ENCODE peak calls at places on chromosome 22, in eight cellular contexts. I, A, E, N, K, Q, P and G are unnamed samples. For H3K27me3, the result is how much of the 10 kb centered on the place peaks cover.

GRCh38 chr22:24483966-24484545 is 11.1 kb upstream of the UPB1 start:
- DNase-seq in A (no peak), P (no peak), Q (no peak), I (no peak), N (no peak), K (no peak), E (no peak), G (no peak)

GRCh38 chr22:25448435-25449051 is 115.9 kb upstream of the GRK3 start:
- DNase-seq in A (peak), E (no peak), P (peak), I (no peak), N (peak), Q (peak), K (no peak), G (no peak)

GRCh38 chr22:29883045-29883830 is at the start of gene MTMR3:
- DNase-seq in Q (peak), A (peak), K (peak), P (peak), E (peak), N (peak), I (peak), G (peak)

GRCh38 chr22:18070556-18071306 is 7.1 kb upstream of the PEX26 start:
- DNase-seq in P (no peak), N (peak), E (no peak), I (no peak), K (no peak), Q (no peak), A (no peak), G (no peak)

GRCh38 chr22:39309364-39309861 is 10.0 kb downstream of the RPL3 start:
- DNase-seq in K (no peak), I (no peak), Q (peak), N (peak), P (no peak), A (peak), E (no peak), G (no peak)

GRCh38 chr22:50684986-50685385 is 12.4 kb downstream of the SHANK3 start:
- DNase-seq in K (no peak), A (no peak), N (no peak), P (no peak), I (no peak), E (peak), Q (peak), G (peak)

GRCh38 chr22:28841111-28841510 is 40.7 kb upstream of the XBP1 start:
- DNase-seq in E (no peak), K (no peak), N (no peak), A (peak), P (no peak), Q (no peak), I (no peak), G (no peak)

GRCh38 chr22:50595189-50595588 is 5.4 kb upstream of the MAPK8IP2 start:
- DNase-seq in Q (no peak), E (no peak), N (no peak), I (no peak), K (no peak), P (no peak), A (no peak), G (no peak)

GRCh38 chr22:34877506-34877905 is 188.5 kb upstream of the ISX start:
- DNase-seq in Q (no peak), K (no peak), P (no peak), E (no peak), I (no peak), N (no peak), A (no peak), G (no peak)

GRCh38 chr22:45164217-45165123 is 745 bp downstream of the NUP50 start:
- DNase-seq in Q (peak), K (no peak), A (peak), E (peak), N (peak), I (peak), P (peak), G (peak)

GRCh38 chr22:17381237-17381913 is 12.1 kb downstream of the CECR2 start:
- DNase-seq in E (no peak), P (no peak), I (no peak), N (peak), A (no peak), K (no peak), Q (no peak), G (no peak)

GRCh38 chr22:35620624-35621245 is 3.6 kb upstream of the MB start:
- DNase-seq in P (no peak), A (peak), N (peak), Q (no peak), K (no peak), E (no peak), I (no peak), G (no peak)

GRCh38 chr22:50700387-50701075 is 27.9 kb downstream of the SHANK3 start:
- DNase-seq in Q (peak), K (no peak), I (peak), P (no peak), E (no peak), N (no peak), A (no peak), G (peak)

GRCh38 chr22:31229402-31230140 is 17.5 kb downstream of the LIMK2 start:
- DNase-seq in N (peak), P (peak), I (no peak), E (peak), A (peak), K (peak), Q (no peak), G (no peak)

GRCh38 chr22:18968011-18968749 is 32.1 kb upstream of the PRODH start:
- DNase-seq in K (no peak), N (peak), I (peak), Q (peak), A (peak), P (no peak), E (peak), G (peak)

GRCh38 chr22:35554297-35554845 is 13.7 kb downstream of the RASD2 start:
- DNase-seq in A (no peak), E (no peak), I (no peak), N (no peak), P (no peak), K (no peak), Q (no peak), G (no peak)

GRCh38 chr22:27791494-27792241 is 9.9 kb downstream of the MN1 start:
- DNase-seq in I (no peak), P (peak), A (no peak), E (no peak), N (no peak), K (no peak), Q (no peak), G (no peak)

GRCh38 chr22:39985383-39986045 is 9.2 kb upstream of the FAM83F start:
- DNase-seq in P (no peak), K (no peak), E (no peak), I (no peak), A (no peak), N (no peak), Q (no peak), G (no peak)

GRCh38 chr22:45254789-45255261 is 14.1 kb upstream of the KIAA0930 start:
- DNase-seq in A (no peak), I (no peak), K (no peak), E (no peak), Q (no peak), N (no peak), P (no peak), G (no peak)

GRCh38 chr22:35010543-35010942 is 55.4 kb upstream of the ISX start:
- DNase-seq in E (no peak), N (no peak), A (no peak), Q (no peak), P (no peak), K (no peak), I (no peak), G (no peak)

GRCh38 chr22:18070041-18070440 is 7.7 kb upstream of the PEX26 start:
- DNase-seq in E (no peak), Q (no peak), K (no peak), A (no peak), N (no peak), I (no peak), P (no peak), G (no peak)

GRCh38 chr22:35552186-35552842 is 11.7 kb downstream of the RASD2 start:
- DNase-seq in Q (peak), P (no peak), K (no peak), N (peak), E (no peak), A (peak), I (no peak), G (no peak)

GRCh38 chr22:19882446-19883381 is 28.0 kb upstream of the GNB1L start:
- DNase-seq in K (no peak), Q (peak), E (no peak), A (no peak), I (peak), N (no peak), P (peak), G (peak)

GRCh38 chr22:20953668-20954500 is 13.2 kb upstream of the AIFM3 start:
- DNase-seq in Q (no peak), P (no peak), N (no peak), A (peak), I (no peak), E (peak), K (no peak), G (peak)

GRCh38 chr22:20153945-20154344 is 3.1 kb upstream of the CCDC188 start:
- DNase-seq in K (no peak), P (peak), A (peak), N (peak), E (no peak), I (no peak), Q (peak), G (no peak)

GRCh38 chr22:28027453-28028448 is 108.7 kb upstream of the PITPNB start:
- DNase-seq in K (no peak), N (no peak), P (peak), Q (no peak), E (no peak), A (no peak), I (no peak), G (no peak)

GRCh38 chr22:43860831-43861230 is 1.5 kb downstream of the SULT4A1 start:
- DNase-seq in N (no peak), E (no peak), K (peak), P (peak), I (no peak), Q (peak), A (no peak), G (no peak)

GRCh38 chr22:19109198-19110063 is 12.8 kb downstream of the DGCR2 start:
- DNase-seq in A (peak), P (no peak), K (no peak), E (no peak), N (no peak), Q (no peak), I (no peak), G (no peak)

GRCh38 chr22:20438066-20438677 is 547 bp upstream of the SCARF2 start:
- DNase-seq in E (no peak), I (peak), Q (peak), A (peak), N (peak), K (no peak), P (no peak), G (peak)

GRCh38 chr22:20867179-20868099 is 8.6 kb downstream of the SNAP29 start:
- DNase-seq in P (no peak), A (peak), E (peak), K (no peak), I (no peak), Q (no peak), N (no peak), G (peak)

DNA sequence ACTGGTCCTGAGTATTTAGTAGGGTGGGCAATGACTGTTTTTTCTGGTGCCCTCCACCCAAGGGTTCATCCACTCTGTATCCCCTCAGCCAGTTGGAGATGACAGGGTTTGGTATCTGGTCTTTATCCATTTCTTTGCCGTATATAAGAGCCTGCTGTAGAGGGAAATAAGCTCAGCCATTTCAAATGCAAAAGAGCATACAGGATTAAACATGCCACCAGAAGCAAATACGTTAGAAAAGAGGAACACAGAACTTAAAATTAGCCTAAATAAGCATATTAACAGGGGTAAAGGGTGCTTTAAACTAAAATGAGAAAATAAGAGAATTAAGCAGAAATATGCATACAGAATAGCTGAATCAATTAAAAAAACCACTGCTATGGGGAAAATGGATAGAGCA is 27.8 kb upstream of the TOP3B start:
- DNase-seq in Q (no peak), P (no peak), N (no peak), I (no peak), E (no peak), A (no peak), K (no peak), G (no peak)
- H3K27me3 ChIP-seq in Q (under half), P (under half), N (half or more), I (under half), E (under half), A (under half), K (under half), G (under half)

DNA sequence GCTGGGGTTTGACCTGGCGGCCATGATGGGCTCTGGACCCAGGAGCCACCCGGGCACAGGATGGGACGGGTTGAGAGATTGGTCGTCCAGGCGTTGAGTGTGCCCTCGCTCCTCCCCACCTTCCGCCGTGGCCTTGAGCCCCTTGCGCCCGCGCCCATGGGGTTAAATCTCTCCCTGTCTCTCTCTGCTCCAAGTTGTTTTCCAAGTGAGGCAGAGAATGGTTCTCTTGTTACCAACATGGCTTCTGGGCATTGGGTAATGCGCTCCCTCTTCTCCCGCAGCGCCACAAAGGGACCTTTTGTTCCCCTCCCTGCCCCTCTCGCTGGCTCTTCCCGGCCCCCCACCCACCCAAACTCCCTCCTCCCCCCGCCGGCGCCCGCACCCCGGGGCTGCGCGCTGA is 18.8 kb upstream of the PICK1 start:
- DNase-seq in I (no peak), A (no peak), K (no peak), E (no peak), P (no peak), N (no peak), Q (no peak), G (no peak)
- H3K4me3 ChIP-seq in I (no peak), A (no peak), K (no peak), E (no peak), P (no peak), N (no peak), Q (no peak), G (no peak)

DNA sequence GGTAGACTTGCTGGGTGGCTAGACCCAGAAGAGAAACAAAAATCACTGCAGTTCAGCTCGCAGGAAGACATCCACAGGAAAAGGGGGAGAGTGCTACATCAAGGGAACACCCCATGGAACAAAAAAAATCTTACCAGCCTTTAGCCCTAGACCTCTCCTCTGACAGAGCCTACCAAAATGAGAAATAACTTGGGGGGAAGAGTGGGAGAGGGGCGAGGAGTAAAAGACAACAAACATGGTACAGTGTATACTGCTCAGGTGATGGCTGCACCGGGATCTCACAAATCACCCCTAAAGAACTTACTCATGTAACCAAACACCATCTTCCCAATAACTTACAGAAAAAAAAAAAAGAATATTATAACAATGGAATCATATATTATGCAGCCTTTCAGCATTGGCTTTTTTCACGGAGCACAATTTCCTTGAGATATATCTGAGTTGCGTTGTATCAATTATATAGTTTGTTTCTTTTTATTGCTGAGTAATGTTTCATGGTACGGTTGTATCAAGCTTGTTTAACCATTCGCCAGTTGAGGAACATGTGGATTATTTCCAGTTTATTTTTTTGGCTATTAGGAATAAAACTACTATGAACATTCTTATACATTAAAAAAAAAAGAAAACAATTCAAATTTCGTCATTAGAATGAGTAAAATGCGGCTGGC is 90.9 kb downstream of the ZNF280B start:
- DNase-seq in A (no peak), N (no peak), K (no peak), E (no peak), P (no peak), Q (no peak), I (no peak), G (no peak)
- H3K27me3 ChIP-seq in A (under half), N (half or more), K (under half), E (under half), P (under half), Q (half or more), I (under half), G (under half)

GRCh38 chr22:49380095-49380827 is 447.4 kb downstream of the BRD1 start:
- DNase-seq in Q (peak), N (no peak), K (peak), I (no peak), P (no peak), A (no peak), E (no peak), G (peak)

GRCh38 chr22:49377306-49377705 is 450.4 kb downstream of the BRD1 start:
- DNase-seq in K (peak), I (no peak), E (no peak), Q (peak), N (no peak), P (no peak), A (no peak), G (peak)

GRCh38 chr22:49381595-49382450 is 445.9 kb downstream of the BRD1 start:
- DNase-seq in Q (peak), K (peak), E (no peak), A (no peak), I (peak), P (no peak), N (no peak), G (peak)

GRCh38 chr22:49382451-49382735 is 445.3 kb downstream of the BRD1 start:
- DNase-seq in K (peak), Q (peak), N (no peak), P (no peak), E (no peak), I (peak), A (no peak), G (no peak)

DNA sequence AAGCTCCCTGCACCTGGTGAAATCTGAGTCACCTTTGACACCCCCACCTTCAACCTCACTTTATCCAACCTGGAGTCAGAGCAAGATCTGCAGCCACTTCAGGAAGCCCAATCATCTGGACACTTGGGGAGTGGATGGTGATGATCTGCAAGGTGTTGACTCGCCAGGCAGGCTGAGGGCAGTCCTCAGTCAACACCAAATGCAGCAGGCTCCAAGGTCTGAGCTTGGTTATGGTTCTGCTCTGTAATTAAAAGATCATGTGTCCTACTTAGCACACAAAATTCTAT is 446.9 kb downstream of the BRD1 start:
- DNase-seq in I (no peak), A (no peak), N (no peak), E (no peak), P (no peak), Q (peak), K (no peak), G (no peak)
- H3K4me3 ChIP-seq in I (no peak), A (no peak), N (no peak), E (no peak), P (no peak), Q (no peak), K (no peak), G (no peak)

GRCh38 chr22:23387827-23388491 is 192.1 kb downstream of the IGLL1 start:
- DNase-seq in K (no peak), P (no peak), N (no peak), E (no peak), I (no peak), A (no peak), Q (peak), G (no peak)

GRCh38 chr22:23386822-23387580 is 193.1 kb downstream of the IGLL1 start:
- DNase-seq in Q (no peak), N (no peak), E (no peak), A (no peak), P (no peak), I (no peak), K (no peak), G (peak)

GRCh38 chr22:23391022-23391421 is 189.1 kb downstream of the IGLL1 start:
- DNase-seq in P (no peak), I (peak), K (peak), Q (no peak), N (no peak), A (no peak), E (no peak), G (no peak)

GRCh38 chr22:23388492-23389009 is 191.5 kb downstream of the IGLL1 start:
- DNase-seq in Q (peak), N (no peak), P (no peak), K (no peak), E (no peak), A (no peak), I (no peak), G (peak)

DNA sequence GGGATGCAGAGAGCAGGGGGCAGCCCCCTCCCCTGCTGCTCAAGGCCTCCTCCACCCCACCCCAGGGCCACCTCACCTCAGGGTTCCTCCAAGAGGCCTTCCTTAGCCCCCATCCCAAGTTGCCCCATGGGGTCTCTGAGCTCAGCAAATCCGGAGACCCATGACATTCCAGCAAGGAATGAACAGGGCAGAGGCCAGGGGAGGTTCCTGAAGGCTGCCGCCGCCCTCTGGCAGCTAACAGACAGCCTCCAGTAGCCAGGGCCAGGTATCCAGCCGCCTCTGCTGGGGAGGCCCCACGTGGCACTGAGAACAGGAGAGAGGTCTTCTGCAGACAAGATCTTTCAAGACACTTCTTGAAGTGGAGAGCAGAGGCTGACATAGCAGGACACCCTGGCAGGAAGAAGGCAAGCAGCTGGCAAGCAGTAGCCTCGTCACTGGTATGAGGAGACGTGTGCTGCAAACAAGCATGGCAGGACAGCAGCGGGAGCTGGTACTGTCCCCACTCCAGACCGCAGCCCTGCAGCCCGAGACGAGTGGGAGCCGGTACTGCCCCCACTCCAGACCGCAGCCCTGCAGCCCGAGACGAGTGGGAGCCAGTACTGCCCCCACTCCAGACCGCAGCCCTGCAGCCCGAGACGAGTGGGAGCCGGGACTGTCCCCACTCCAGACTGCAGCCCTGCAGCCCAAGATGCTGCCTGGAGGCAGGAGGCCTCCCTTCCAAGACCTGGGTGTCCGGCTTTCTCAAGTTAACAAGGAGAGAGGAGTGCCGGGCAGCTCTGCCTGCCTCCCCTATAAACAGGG is 190.6 kb downstream of the IGLL1 start:
- DNase-seq in Q (peak), N (peak), I (no peak), E (no peak), P (no peak), A (peak), K (no peak), G (no peak)
- H3K27me3 ChIP-seq in Q (under half), N (under half), I (under half), E (under half), P (under half), A (under half), K (under half), G (under half)